ENCODE peak calls at places on chromosomes 2 and 18, in five cellular contexts. One of them, this sample, is unnamed.

GRCh38 chr18:49020621-49021021 is 69.9 kb upstream of the SMAD7 start:
- DNase-seq in A549: no peak
- DNase-seq in dorsolateral prefrontal cortex: no peak
- DNase-seq in endothelial cell of umbilical vein: no peak
- DNase-seq in AG04449: no peak
- DNase-seq in this sample: peak; percentile 7

GRCh38 chr2:223736488-223736887 is 100.9 kb downstream of the AP1S3 start:
- DNase-seq in AG04449: no peak
- DNase-seq in A549: no peak
- DNase-seq in dorsolateral prefrontal cortex: no peak
- DNase-seq in endothelial cell of umbilical vein: no peak
- DNase-seq in this sample: no peak

GRCh38 chr18:54086863-54087262 is 137.6 kb downstream of the MBD2 start:
- DNase-seq in A549: no peak
- DNase-seq in AG04449: no peak
- DNase-seq in dorsolateral prefrontal cortex: no peak
- DNase-seq in endothelial cell of umbilical vein: no peak
- DNase-seq in this sample: no peak

GRCh38 chr2:112836695-112837117 is at the start of gene IL1B:
- DNase-seq in dorsolateral prefrontal cortex: no peak
- DNase-seq in A549: no peak
- DNase-seq in endothelial cell of umbilical vein: peak; percentile 11
- DNase-seq in AG04449: peak; percentile 34
- DNase-seq in this sample: no peak

GRCh38 chr2:64972856-64973255 is 16.3 kb upstream of the SLC1A4 start:
- DNase-seq in endothelial cell of umbilical vein: no peak
- DNase-seq in dorsolateral prefrontal cortex: no peak
- DNase-seq in AG04449: no peak
- DNase-seq in A549: no peak
- DNase-seq in this sample: no peak

GRCh38 chr18:48922801-48923730 is 27.7 kb downstream of the SMAD7 start:
- DNase-seq in dorsolateral prefrontal cortex: no peak
- DNase-seq in A549: no peak
- DNase-seq in endothelial cell of umbilical vein: peak; percentile 52
- DNase-seq in AG04449: peak; percentile 76
- DNase-seq in this sample: peak; percentile 79

GRCh38 chr2:121258066-121258465 is 26.9 kb downstream of the TFCP2L1 start:
- DNase-seq in AG04449: no peak
- DNase-seq in dorsolateral prefrontal cortex: no peak
- DNase-seq in A549: no peak
- DNase-seq in endothelial cell of umbilical vein: no peak
- DNase-seq in this sample: no peak

GRCh38 chr2:142991295-142991694 is 113.8 kb downstream of the KYNU start:
- DNase-seq in endothelial cell of umbilical vein: no peak
- DNase-seq in dorsolateral prefrontal cortex: no peak
- DNase-seq in A549: no peak
- DNase-seq in AG04449: no peak
- DNase-seq in this sample: no peak

GRCh38 chr2:196979976-196980375 is 53.5 kb upstream of the PGAP1 start:
- DNase-seq in endothelial cell of umbilical vein: no peak
- DNase-seq in AG04449: no peak
- DNase-seq in A549: no peak
- DNase-seq in dorsolateral prefrontal cortex: no peak
- DNase-seq in this sample: no peak

GRCh38 chr2:24919100-24919976 is 699 bp downstream of the ADCY3 start:
- DNase-seq in endothelial cell of umbilical vein: no peak
- DNase-seq in AG04449: no peak
- DNase-seq in A549: peak; percentile 55
- DNase-seq in dorsolateral prefrontal cortex: peak; percentile 41
- DNase-seq in this sample: peak; percentile 66

GRCh38 chr2:120180066-120180465 is 43.1 kb downstream of the TMEM185B start:
- DNase-seq in AG04449: no peak
- DNase-seq in A549: no peak
- DNase-seq in endothelial cell of umbilical vein: no peak
- DNase-seq in dorsolateral prefrontal cortex: no peak
- DNase-seq in this sample: no peak

GRCh38 chr2:898319-898718 is 52.3 kb upstream of the SNTG2 start:
- DNase-seq in A549: no peak
- DNase-seq in dorsolateral prefrontal cortex: no peak
- DNase-seq in endothelial cell of umbilical vein: no peak
- DNase-seq in AG04449: no peak
- DNase-seq in this sample: no peak

GRCh38 chr2:70516596-70516995 is 37.0 kb downstream of the TGFA start:
- DNase-seq in AG04449: no peak
- DNase-seq in A549: peak; percentile 71
- DNase-seq in endothelial cell of umbilical vein: no peak
- DNase-seq in dorsolateral prefrontal cortex: peak; percentile 19
- DNase-seq in this sample: no peak

GRCh38 chr2:231743376-231744116 is 35.2 kb downstream of the PTMA start:
- DNase-seq in A549: no peak
- DNase-seq in AG04449: no peak
- DNase-seq in endothelial cell of umbilical vein: no peak
- DNase-seq in dorsolateral prefrontal cortex: no peak
- DNase-seq in this sample: no peak

GRCh38 chr2:38540580-38541290 is 62.0 kb downstream of the HNRNPLL start:
- DNase-seq in A549: no peak
- DNase-seq in AG04449: no peak
- DNase-seq in endothelial cell of umbilical vein: no peak
- DNase-seq in dorsolateral prefrontal cortex: no peak
- DNase-seq in this sample: peak; percentile 55

GRCh38 chr2:180571559-180571958 is 408.8 kb upstream of the UBE2E3 start:
- DNase-seq in dorsolateral prefrontal cortex: no peak
- DNase-seq in A549: no peak
- DNase-seq in endothelial cell of umbilical vein: no peak
- DNase-seq in AG04449: peak; percentile 41
- DNase-seq in this sample: no peak

GRCh38 chr2:9003616-9004337 is at the start of gene MBOAT2:
- DNase-seq in dorsolateral prefrontal cortex: peak; percentile 89
- DNase-seq in A549: peak; percentile 96
- DNase-seq in endothelial cell of umbilical vein: peak; percentile 86
- DNase-seq in AG04449: no peak
- DNase-seq in this sample: peak; percentile 87

GRCh38 chr2:201269764-201270163 is 9.4 kb downstream of the CASP8 start:
- DNase-seq in A549: no peak
- DNase-seq in endothelial cell of umbilical vein: no peak
- DNase-seq in AG04449: no peak
- DNase-seq in dorsolateral prefrontal cortex: no peak
- DNase-seq in this sample: no peak

GRCh38 chr2:67867735-67868134 is 195.1 kb downstream of the C1D start:
- DNase-seq in AG04449: no peak
- DNase-seq in dorsolateral prefrontal cortex: no peak
- DNase-seq in endothelial cell of umbilical vein: peak; percentile 23
- DNase-seq in A549: no peak
- DNase-seq in this sample: no peak

GRCh38 chr2:188320861-188321260 is 29.2 kb downstream of the GULP1 start:
- DNase-seq in AG04449: no peak
- DNase-seq in dorsolateral prefrontal cortex: no peak
- DNase-seq in A549: no peak
- DNase-seq in endothelial cell of umbilical vein: peak; percentile 64
- DNase-seq in this sample: no peak

GRCh38 chr2:172869861-172870260 is 134.2 kb downstream of the RAPGEF4 start:
- DNase-seq in endothelial cell of umbilical vein: no peak
- DNase-seq in AG04449: no peak
- DNase-seq in A549: no peak
- DNase-seq in dorsolateral prefrontal cortex: no peak
- DNase-seq in this sample: no peak

GRCh38 chr18:59419386-59419785 is 60.3 kb upstream of the LMAN1 start:
- DNase-seq in dorsolateral prefrontal cortex: no peak
- DNase-seq in AG04449: no peak
- DNase-seq in endothelial cell of umbilical vein: no peak
- DNase-seq in A549: no peak
- DNase-seq in this sample: no peak

GRCh38 chr2:187369471-187369870 is 78.6 kb downstream of the CALCRL start:
- DNase-seq in A549: no peak
- DNase-seq in endothelial cell of umbilical vein: peak; percentile 85
- DNase-seq in AG04449: no peak
- DNase-seq in dorsolateral prefrontal cortex: no peak
- DNase-seq in this sample: no peak

GRCh38 chr18:21703241-21703820 is 1.2 kb downstream of the ABHD3 start:
- DNase-seq in A549: peak; percentile 8
- DNase-seq in dorsolateral prefrontal cortex: no peak
- DNase-seq in endothelial cell of umbilical vein: no peak
- DNase-seq in AG04449: no peak
- DNase-seq in this sample: peak; percentile 71

GRCh38 chr18:56235773-56236115 is 402.6 kb downstream of the TXNL1 start:
- DNase-seq in dorsolateral prefrontal cortex: no peak
- DNase-seq in AG04449: no peak
- DNase-seq in endothelial cell of umbilical vein: no peak
- DNase-seq in A549: no peak
- DNase-seq in this sample: no peak

GRCh38 chr2:73998451-73998850 is 13.7 kb downstream of the TET3 start:
- DNase-seq in endothelial cell of umbilical vein: no peak
- DNase-seq in AG04449: no peak
- DNase-seq in A549: no peak
- DNase-seq in dorsolateral prefrontal cortex: peak; percentile 62
- DNase-seq in this sample: no peak
- H3K4me3 ChIP-seq in endothelial cell of umbilical vein: no peak overlapping the region
- H3K4me3 ChIP-seq in AG04449: no peak overlapping the region
- H3K4me3 ChIP-seq in A549: no peak overlapping the region
- H3K4me3 ChIP-seq in dorsolateral prefrontal cortex: no peak overlapping the region
- H3K4me3 ChIP-seq in this sample: no peak overlapping the region

GRCh38 chr2:130963058-130963848 is 126.5 kb downstream of the ARHGEF4 start:
- DNase-seq in AG04449: no peak
- DNase-seq in dorsolateral prefrontal cortex: peak; percentile 35
- DNase-seq in endothelial cell of umbilical vein: no peak
- DNase-seq in A549: no peak
- DNase-seq in this sample: no peak

GRCh38 chr2:130967020-130967495 is 126.2 kb downstream of the FAM168B start:
- DNase-seq in A549: no peak
- DNase-seq in endothelial cell of umbilical vein: no peak
- DNase-seq in dorsolateral prefrontal cortex: no peak
- DNase-seq in AG04449: no peak
- DNase-seq in this sample: no peak

GRCh38 chr2:130966149-130967019 is 126.9 kb downstream of the FAM168B start:
- DNase-seq in endothelial cell of umbilical vein: no peak
- DNase-seq in A549: no peak
- DNase-seq in dorsolateral prefrontal cortex: no peak
- DNase-seq in AG04449: no peak
- DNase-seq in this sample: no peak

GRCh38 chr2:130964931-130965330 is 128.2 kb downstream of the ARHGEF4 start:
- DNase-seq in A549: no peak
- DNase-seq in endothelial cell of umbilical vein: no peak
- DNase-seq in dorsolateral prefrontal cortex: no peak
- DNase-seq in AG04449: no peak
- DNase-seq in this sample: no peak

DNA sequence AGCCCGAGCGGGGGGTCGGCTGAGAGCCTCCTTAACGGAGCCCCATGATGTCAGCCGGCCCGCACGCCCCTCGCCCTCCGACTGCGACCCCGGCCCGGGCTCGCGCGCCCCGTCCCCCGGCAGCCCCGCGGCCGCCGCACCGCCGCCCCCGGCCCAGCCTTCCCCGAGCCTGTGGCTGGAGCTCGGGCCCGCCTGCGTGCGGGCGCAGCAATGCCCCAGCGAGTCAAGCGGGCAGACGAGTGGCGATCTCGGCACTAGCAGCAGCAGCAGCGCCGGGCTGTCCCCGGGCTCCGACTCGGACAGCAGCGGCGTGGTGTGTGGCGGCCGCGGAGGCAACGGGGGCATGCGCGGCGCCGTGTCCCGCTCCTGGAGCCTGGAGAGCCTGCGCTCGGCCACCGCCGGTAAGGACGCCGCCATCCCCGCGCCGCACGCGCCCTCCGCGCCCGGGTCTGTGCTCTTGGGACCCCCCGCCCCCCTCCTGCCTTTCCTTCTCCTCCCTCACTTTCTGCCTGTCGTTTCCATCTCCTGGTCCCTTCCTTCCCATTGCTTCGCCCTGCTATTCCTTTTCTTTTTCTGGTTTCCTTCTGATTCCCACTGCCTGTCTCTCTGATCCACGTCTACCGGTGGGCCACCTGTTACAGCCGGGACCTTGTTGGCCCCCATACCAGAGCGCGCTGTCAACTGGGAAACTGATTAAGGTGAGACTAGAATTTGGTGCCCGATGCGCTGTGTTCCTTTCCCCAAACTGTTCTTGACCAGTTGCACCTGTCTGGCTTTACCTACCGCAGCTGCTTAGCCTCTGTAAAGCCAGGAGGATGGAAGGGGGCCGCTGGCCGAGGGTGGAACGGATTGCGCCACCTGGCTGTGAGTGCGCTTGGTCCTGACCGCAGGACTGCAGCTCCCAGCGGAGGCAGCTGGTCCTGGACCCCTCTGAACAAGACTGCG is 127.4 kb downstream of the ARHGEF4 start:
- DNase-seq in AG04449: no peak
- DNase-seq in dorsolateral prefrontal cortex: peak; percentile 31
- DNase-seq in A549: peak; percentile 65
- DNase-seq in endothelial cell of umbilical vein: no peak
- DNase-seq in this sample: no peak
- H3K4me3 ChIP-seq in AG04449: no peak overlapping the region
- H3K4me3 ChIP-seq in dorsolateral prefrontal cortex: peak overlapping the region; percentile 60
- H3K4me3 ChIP-seq in A549: peak overlapping the region; percentile 50
- H3K4me3 ChIP-seq in endothelial cell of umbilical vein: no peak overlapping the region
- H3K4me3 ChIP-seq in this sample: no peak overlapping the region

GRCh38 chr2:221337957-221338685 is 234.0 kb downstream of the EPHA4 start:
- DNase-seq in endothelial cell of umbilical vein: no peak
- DNase-seq in dorsolateral prefrontal cortex: no peak
- DNase-seq in AG04449: no peak
- DNase-seq in A549: no peak
- DNase-seq in this sample: no peak

GRCh38 chr2:221330436-221330835 is 241.7 kb downstream of the EPHA4 start:
- DNase-seq in dorsolateral prefrontal cortex: no peak
- DNase-seq in AG04449: no peak
- DNase-seq in endothelial cell of umbilical vein: no peak
- DNase-seq in A549: no peak
- DNase-seq in this sample: no peak

GRCh38 chr2:221335106-221335505 is 237.0 kb downstream of the EPHA4 start:
- DNase-seq in A549: no peak
- DNase-seq in endothelial cell of umbilical vein: no peak
- DNase-seq in dorsolateral prefrontal cortex: no peak
- DNase-seq in AG04449: no peak
- DNase-seq in this sample: no peak

DNA sequence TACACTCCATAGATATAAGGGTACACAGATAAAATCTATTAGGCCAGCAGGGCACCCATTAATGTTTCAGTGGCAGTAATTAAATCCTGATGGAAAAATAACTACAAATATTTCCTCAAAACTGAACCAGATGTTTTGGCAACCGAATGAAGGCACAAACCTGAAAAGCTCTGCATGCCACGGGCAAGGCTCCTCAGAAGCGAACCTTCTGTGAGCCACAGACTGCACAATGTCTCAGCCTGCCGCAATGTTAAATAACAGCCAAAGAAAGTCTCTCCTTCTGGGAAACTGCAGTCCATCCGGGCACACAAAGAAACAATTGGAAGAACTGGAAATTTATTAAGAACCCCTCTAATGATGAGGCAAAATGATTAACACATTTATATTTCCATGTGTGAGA is 237.6 kb downstream of the EPHA4 start:
- DNase-seq in AG04449: no peak
- DNase-seq in endothelial cell of umbilical vein: no peak
- DNase-seq in dorsolateral prefrontal cortex: no peak
- DNase-seq in A549: no peak
- DNase-seq in this sample: no peak
- H3K4me3 ChIP-seq in AG04449: no peak overlapping the region
- H3K4me3 ChIP-seq in endothelial cell of umbilical vein: no peak overlapping the region
- H3K4me3 ChIP-seq in dorsolateral prefrontal cortex: no peak overlapping the region
- H3K4me3 ChIP-seq in A549: no peak overlapping the region
- H3K4me3 ChIP-seq in this sample: no peak overlapping the region

GRCh38 chr2:48323146-48323545 is 206.8 kb upstream of the STON1 start:
- DNase-seq in A549: no peak
- DNase-seq in endothelial cell of umbilical vein: no peak
- DNase-seq in dorsolateral prefrontal cortex: no peak
- DNase-seq in AG04449: no peak
- DNase-seq in this sample: no peak
- H3K4me3 ChIP-seq in A549: no peak overlapping the region
- H3K4me3 ChIP-seq in endothelial cell of umbilical vein: no peak overlapping the region
- H3K4me3 ChIP-seq in dorsolateral prefrontal cortex: no peak overlapping the region
- H3K4me3 ChIP-seq in AG04449: no peak overlapping the region
- H3K4me3 ChIP-seq in this sample: no peak overlapping the region

This sample was measured in transverse colon.